ENCODE peak calls at places on chromosomes 2 and 18, in five cellular contexts. G, A, E, T and M are unnamed samples.

GRCh38 chr2:7191927-7192326 is 274.7 kb downstream of the RNF144A start:
- DNase-seq in T (peak), A (no peak), G (no peak), E (no peak), M (no peak)

GRCh38 chr18:7038330-7038846 is 79.2 kb downstream of the LAMA1 start:
- DNase-seq in E (peak), A (peak), G (no peak), T (peak), M (no peak)

GRCh38 chr2:11560806-11561205 is 27.0 kb downstream of the GREB1 start:
- DNase-seq in A (no peak), E (no peak), G (no peak), T (no peak), M (no peak)

GRCh38 chr2:158599609-158600008 is 142.9 kb downstream of the PKP4 start:
- DNase-seq in E (no peak), G (no peak), T (no peak), A (no peak), M (no peak)

GRCh38 chr2:239952251-239952650 is 72.9 kb downstream of the NDUFA10 start:
- DNase-seq in E (no peak), T (no peak), A (no peak), G (no peak), M (no peak)

GRCh38 chr2:176388886-176389285 is 119.6 kb downstream of the MTX2 start:
- DNase-seq in A (no peak), G (no peak), E (no peak), T (no peak), M (no peak)

GRCh38 chr2:143801561-143801960 is 672.3 kb downstream of the ARHGAP15 start:
- DNase-seq in E (no peak), G (no peak), T (no peak), A (no peak), M (no peak)

GRCh38 chr18:62741118-62741566 is 25.8 kb downstream of the PHLPP1 start:
- DNase-seq in E (peak), G (no peak), T (peak), A (no peak), M (peak)

GRCh38 chr2:185787530-185788145 is 49.0 kb downstream of the FSIP2 start:
- DNase-seq in E (no peak), A (no peak), T (no peak), G (no peak), M (no peak)

GRCh38 chr2:232229296-232229916 is 149.1 kb upstream of the ALPP start:
- DNase-seq in T (no peak), G (no peak), E (no peak), A (peak), M (no peak)

GRCh38 chr2:75327334-75327733 is 128.0 kb upstream of the TACR1 start:
- DNase-seq in A (no peak), G (no peak), E (no peak), T (no peak), M (no peak)

GRCh38 chr2:210654091-210654490 is 97.7 kb downstream of the CPS1 start:
- DNase-seq in T (no peak), E (no peak), A (no peak), G (no peak), M (no peak)

GRCh38 chr2:176830362-176830761 is 382.2 kb upstream of the HNRNPA3 start:
- DNase-seq in T (peak), G (no peak), E (no peak), A (no peak), M (no peak)

GRCh38 chr2:159362816-159363251 is 76.3 kb upstream of the WDSUB1 start:
- DNase-seq in A (no peak), T (peak), G (no peak), E (no peak), M (no peak)

GRCh38 chr2:29430382-29431112 is 315.3 kb downstream of the CLIP4 start:
- DNase-seq in G (no peak), A (no peak), T (no peak), E (no peak), M (no peak)

GRCh38 chr2:71681626-71682025 is 228.3 kb downstream of the DYSF start:
- DNase-seq in E (no peak), A (no peak), G (no peak), T (no peak), M (no peak)

GRCh38 chr2:241852116-241852980 is 6.3 kb downstream of the PDCD1 start:
- DNase-seq in A (no peak), E (no peak), G (no peak), T (no peak), M (no peak)

GRCh38 chr2:201261911-201262310 is 1.6 kb downstream of the CASP8 start:
- DNase-seq in A (no peak), E (no peak), T (no peak), G (no peak), M (no peak)

GRCh38 chr18:68608861-68609465 is 105.9 kb downstream of the TMX3 start:
- DNase-seq in T (no peak), G (no peak), A (no peak), E (no peak), M (no peak)

DNA sequence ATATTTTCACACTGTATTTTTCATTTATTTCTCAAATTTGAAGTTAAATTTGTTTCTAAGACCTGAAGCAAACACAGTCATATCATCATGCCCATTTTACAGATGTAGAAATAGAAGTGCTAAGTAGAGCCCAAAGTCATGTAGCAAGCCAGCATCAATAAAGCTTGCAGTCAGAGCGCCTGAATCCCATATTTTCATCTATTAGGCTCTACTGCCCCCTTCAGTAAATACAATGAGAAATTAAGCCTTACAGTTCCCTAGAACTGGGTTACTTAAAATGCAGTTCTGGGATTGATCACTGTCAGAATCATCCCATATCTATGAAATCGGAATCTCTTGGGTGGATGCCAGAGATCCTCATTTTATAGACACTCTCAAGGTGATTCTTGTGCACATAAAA is 419.9 kb downstream of the TGIF1 start:
- DNase-seq in A (no peak), E (peak), T (peak), G (no peak), M (peak)
- TF ChIP-seq CEBPB in A (no peak), E (no peak), T (no peak), G (no peak), M (no peak)

DNA sequence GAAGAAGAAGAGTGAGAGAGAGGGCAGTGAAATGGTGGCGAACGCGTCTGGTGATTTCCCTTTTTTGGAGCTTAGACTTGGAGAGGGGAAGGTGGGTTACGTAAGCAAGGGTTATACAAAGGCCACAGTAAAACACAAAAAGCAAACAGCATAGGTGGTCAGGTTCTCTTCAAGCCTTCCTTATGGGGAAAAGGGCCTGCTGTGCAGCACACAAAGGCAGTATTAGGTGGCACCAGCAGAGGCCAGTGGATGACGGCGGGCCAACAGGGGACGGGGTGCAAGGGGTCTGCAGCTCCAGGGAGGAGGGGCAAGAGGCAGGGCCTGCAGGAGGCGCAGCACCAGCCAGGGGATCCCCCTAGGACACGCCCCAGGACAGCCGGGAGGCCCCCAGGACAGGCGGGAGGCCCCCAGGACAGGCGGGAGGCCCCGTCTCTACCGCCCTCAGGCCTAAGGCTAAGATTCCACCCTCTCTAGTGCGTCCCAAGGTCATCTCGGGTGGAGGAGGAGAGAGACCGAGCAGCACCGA is 32.6 kb upstream of the NPC1 start:
- DNase-seq in T (peak), E (no peak), G (peak), A (peak), M (no peak)
- TF ChIP-seq SP1 in T (no peak), E (no peak), G (no peak), A (no peak), M (no peak)

GRCh38 chr2:171600126-171600525 is 77.9 kb downstream of the CYBRD1 start:
- DNase-seq in E (no peak), A (no peak), T (no peak), G (no peak), M (no peak)

GRCh38 chr2:171598713-171599319 is 76.5 kb downstream of the CYBRD1 start:
- DNase-seq in A (no peak), T (peak), E (peak), G (peak), M (peak)

GRCh38 chr2:171592026-171592555 is 69.8 kb downstream of the CYBRD1 start:
- DNase-seq in E (no peak), T (no peak), G (no peak), A (no peak), M (no peak)

GRCh38 chr2:171595456-171595855 is 73.2 kb downstream of the CYBRD1 start:
- DNase-seq in A (no peak), T (no peak), G (no peak), E (no peak), M (no peak)

DNA sequence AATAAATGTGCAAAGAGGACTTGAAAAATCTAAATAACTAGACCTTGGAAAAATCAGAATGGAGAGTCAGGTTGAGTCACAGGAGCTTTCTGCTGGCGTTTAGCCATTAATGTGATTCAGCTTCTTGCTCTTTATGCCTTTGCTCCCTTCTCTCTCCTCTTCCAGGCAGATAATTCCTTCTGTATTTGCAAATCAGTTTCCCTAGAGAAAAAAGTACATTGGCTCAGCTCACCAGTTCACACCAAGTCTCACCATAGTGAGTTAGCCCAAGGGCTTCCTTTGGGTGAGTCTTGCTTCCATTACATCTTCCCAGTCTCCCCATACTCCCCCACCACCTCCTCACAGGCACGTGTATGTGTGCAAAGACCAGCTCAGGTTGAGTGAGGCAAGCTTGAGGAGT is 73.6 kb downstream of the CYBRD1 start:
- DNase-seq in G (no peak), T (no peak), A (no peak), E (no peak), M (no peak)
- TF ChIP-seq CEBPB in G (no peak), T (no peak), A (no peak), E (no peak), M (no peak)

DNA sequence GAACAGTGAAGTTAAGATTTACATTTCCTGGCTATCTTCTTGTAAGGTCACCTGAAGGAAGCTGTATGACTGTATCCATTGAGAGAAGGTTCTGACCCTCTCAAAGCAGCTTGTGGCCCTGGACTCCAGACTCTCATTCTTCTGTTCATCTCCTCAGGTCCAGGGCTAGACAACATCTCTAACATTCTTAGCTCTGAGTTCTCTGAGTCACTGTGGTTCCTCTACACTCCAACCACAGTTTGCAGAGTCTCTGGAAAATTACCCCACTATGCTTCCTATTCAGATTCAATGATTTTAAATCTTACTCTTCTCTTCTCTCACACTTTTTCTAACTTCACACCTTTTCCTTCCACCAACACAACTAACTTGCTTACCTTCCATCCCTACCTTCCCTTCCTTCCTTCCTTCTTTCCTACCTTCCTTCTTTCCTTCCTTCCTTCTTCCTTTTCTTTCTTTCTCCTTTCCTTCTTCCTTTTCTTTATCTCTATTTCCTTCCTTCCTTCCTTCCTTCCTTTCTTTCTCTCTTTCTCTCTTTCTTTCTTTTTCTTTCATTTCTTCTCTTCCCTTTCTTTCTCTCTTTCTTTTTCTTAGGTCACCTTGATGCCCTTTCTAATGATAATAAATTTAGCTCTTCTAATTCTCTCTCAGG is 824.3 kb upstream of the ZEB2 start:
- DNase-seq in A (no peak), T (no peak), G (no peak), E (no peak), M (no peak)
- TF ChIP-seq SP1 in A (no peak), T (no peak), G (no peak), E (no peak), M (no peak)

GRCh38 chr2:70045932-70046331 is 41.3 kb upstream of the PCBP1 start:
- DNase-seq in E (no peak), T (no peak), A (no peak), G (no peak), M (no peak)

GRCh38 chr2:70047406-70048033 is 39.8 kb upstream of the PCBP1 start:
- DNase-seq in A (no peak), G (no peak), E (no peak), T (no peak), M (no peak)

GRCh38 chr2:70049261-70049660 is 38.0 kb upstream of the PCBP1 start:
- DNase-seq in T (no peak), A (no peak), E (no peak), G (no peak), M (no peak)

GRCh38 chr2:70046534-70046933 is 40.7 kb upstream of the PCBP1 start:
- DNase-seq in G (no peak), T (no peak), E (no peak), A (no peak), M (no peak)

GRCh38 chr2:70050631-70051425 is 36.4 kb upstream of the PCBP1 start:
- DNase-seq in E (no peak), T (peak), G (no peak), A (no peak), M (no peak)
- TF ChIP-seq CEBPB in E (no peak), T (peak), G (no peak), A (no peak), M (no peak)

DNA sequence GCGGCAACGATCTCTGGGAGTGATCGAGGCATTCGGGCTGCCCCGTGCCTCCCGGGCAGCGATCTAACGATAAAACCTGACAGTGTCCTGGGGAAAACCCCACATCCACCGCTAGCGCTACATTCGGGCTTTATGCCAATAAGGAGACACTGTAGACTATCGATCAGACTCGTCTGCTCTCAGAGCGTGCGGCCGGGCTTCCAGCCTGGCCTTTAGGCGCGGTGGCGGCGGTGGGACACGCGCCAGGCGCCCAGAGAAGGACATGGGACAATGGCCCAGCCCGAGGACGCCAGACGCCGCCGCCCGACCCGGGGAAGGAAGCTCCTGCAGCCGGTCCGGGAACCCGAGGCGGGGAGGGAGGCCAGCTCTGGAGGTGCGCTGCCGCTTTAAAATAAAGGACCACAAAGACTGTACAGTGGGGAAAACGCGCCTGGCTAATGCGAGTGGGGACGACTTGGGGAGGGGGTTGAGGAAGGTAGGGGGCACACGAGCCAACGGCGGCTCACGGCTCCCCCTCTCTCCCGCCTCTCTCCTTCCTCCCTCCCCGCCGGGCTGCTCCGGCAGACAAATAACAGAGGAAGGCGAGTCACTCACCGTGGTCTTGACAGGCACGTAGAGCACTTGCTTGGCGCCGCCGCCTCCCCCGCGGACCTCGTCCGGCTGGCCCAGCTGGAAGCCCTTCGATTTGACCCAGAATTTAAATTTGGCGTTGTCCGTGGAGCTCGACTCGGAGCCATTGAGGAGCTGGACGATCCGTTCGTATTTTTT is 2.1 kb downstream of the NOL4 start:
- DNase-seq in A (no peak), T (no peak), E (no peak), G (no peak), M (no peak)
- TF ChIP-seq SP1 in A (no peak), T (no peak), E (no peak), G (no peak), M (no peak)

DNA sequence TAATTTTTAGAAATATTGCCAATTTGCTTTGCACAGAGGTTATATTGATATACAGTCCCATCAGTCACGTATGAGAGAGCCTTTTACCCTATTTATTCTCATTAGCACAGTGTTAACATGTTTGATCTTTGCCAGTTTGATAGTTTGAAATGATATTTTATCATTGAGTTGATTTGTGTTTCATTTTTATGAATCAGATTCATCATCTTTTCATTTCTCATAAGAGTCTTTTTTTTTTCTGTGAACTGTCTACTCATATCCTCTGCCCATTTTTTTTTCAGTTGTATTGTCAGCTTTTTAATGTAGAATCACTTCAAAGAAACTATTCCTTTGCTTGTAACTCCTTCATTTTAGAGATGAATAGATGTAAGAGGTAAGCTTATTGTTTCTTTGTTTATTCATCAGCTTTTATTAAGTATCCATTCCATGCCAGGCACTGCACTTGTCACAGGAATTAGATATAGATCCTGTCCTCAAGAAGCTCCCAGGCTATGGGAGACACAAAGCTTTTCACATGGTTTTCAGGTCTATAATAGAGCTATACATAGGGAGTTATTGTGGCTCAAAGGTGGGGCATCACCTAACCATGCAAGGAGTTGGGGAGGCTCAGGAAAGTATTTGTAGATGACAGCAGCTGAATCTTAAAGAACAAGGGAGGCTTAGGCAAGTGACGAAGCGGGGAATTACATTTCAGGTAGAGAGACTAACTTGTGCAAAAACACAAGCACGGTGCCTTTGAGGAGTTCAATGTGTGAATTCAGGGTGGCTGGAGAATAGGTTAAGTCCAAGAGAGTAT is 42.1 kb downstream of the CD28 start:
- DNase-seq in A (no peak), G (no peak), E (no peak), T (no peak), M (no peak)
- TF ChIP-seq CEBPB in A (no peak), G (no peak), E (no peak), T (no peak), M (no peak)